ENCODE peak calls at places on chromosome X, in seven cellular contexts. I is psoas muscle; T is posterior vena cava; O is endothelial cell; S is activated naive CD8-positive, alpha-beta T cell treated with anti-CD3 and anti-CD28 coated beads for 36 hours; W is left colon; D is activated CD4-positive, alpha-beta T cell treated with anti-CD3 and anti-CD28 coated beads, Interleukin-2, amount 10 ng/mL, durations not matched to agents 7 days and 5 days. N is an unnamed sample.

GRCh38 chrX:124209792-124210576 is 122.5 kb upstream of the TEX13D start:
- DNase-seq in I (no peak), T (no peak), O (no peak), S (no peak), W (no peak), D (no peak), N (no peak)

GRCh38 chrX:19846995-19847790 is 40.2 kb downstream of the SH3KBP1 start:
- DNase-seq in I (peak; percentile 41), T (no peak), O (no peak), S (no peak), W (no peak), D (no peak), N (peak; percentile 85)

GRCh38 chrX:114889454-114889853 is 128.0 kb downstream of the IL13RA2 start:
- DNase-seq in I (no peak), T (no peak), O (no peak), S (no peak), W (no peak), D (no peak), N (peak; percentile 4)

GRCh38 chrX:91108761-91109160 is 325.9 kb upstream of the PABPC5 start:
- DNase-seq in I (no peak), T (no peak), O (no peak), S (no peak), W (no peak), D (no peak), N (no peak)

GRCh38 chrX:9670136-9670905 is 95.3 kb downstream of the GPR143 start:
- DNase-seq in I (no peak), T (no peak), O (no peak), S (no peak), W (no peak), D (no peak), N (peak; percentile 23)

GRCh38 chrX:38948046-38948445 is 146.8 kb downstream of the MID1IP1 start:
- DNase-seq in I (no peak), T (no peak), O (no peak), S (no peak), W (no peak), D (no peak), N (no peak)

GRCh38 chrX:72120798-72121197 is 10.9 kb downstream of the RTL5 start:
- DNase-seq in I (no peak), T (no peak), O (no peak), S (no peak), W (no peak), D (no peak), N (no peak)

GRCh38 chrX:75303795-75304194 is 29.9 kb downstream of the UPRT start:
- DNase-seq in I (no peak), T (no peak), O (no peak), S (no peak), W (no peak), D (no peak), N (peak; percentile 75)

GRCh38 chrX:107565916-107566602 is 62.3 kb upstream of the PRPS1 start:
- DNase-seq in I (no peak), T (no peak), O (peak; percentile 8), S (no peak), W (no peak), D (no peak), N (peak; percentile 58)

GRCh38 chrX:81377329-81377728 is 175.4 kb downstream of the SH3BGRL start:
- DNase-seq in I (no peak), T (no peak), O (peak; percentile 2), S (no peak), W (no peak), D (no peak), N (peak; percentile 24)

GRCh38 chrX:85569691-85570090 is 190.2 kb upstream of the POF1B start:
- DNase-seq in I (no peak), T (no peak), O (no peak), S (no peak), W (no peak), D (no peak), N (no peak)

GRCh38 chrX:7941390-7942042 is 14.3 kb upstream of the PNPLA4 start:
- DNase-seq in I (no peak), T (no peak), O (peak; percentile 9), S (no peak), W (no peak), D (no peak), N (peak; percentile 6)

GRCh38 chrX:75229774-75230173 is 44.1 kb upstream of the UPRT start:
- DNase-seq in I (no peak), T (no peak), O (no peak), S (no peak), W (no peak), D (no peak), N (no peak)

GRCh38 chrX:45621356-45622041 is 420.8 kb upstream of the DIPK2B start:
- DNase-seq in I (no peak), T (no peak), O (no peak), S (peak; percentile 0), W (no peak), D (no peak), N (peak; percentile 79)

GRCh38 chrX:71482228-71482958 is 50.5 kb upstream of the OGT start:
- DNase-seq in I (no peak), T (no peak), O (no peak), S (no peak), W (no peak), D (no peak), N (peak; percentile 14)

GRCh38 chrX:101257448-101258259 is 33.5 kb downstream of the TAF7L start:
- DNase-seq in I (no peak), T (no peak), O (no peak), S (no peak), W (no peak), D (no peak), N (peak; percentile 7)

GRCh38 chrX:66751136-66751782 is 112.4 kb upstream of the EDA2R start:
- DNase-seq in I (no peak), T (no peak), O (no peak), S (no peak), W (no peak), D (no peak), N (no peak)

GRCh38 chrX:115560211-115560977 is 580 bp upstream of the PLS3 start:
- DNase-seq in I (no peak), T (no peak), O (no peak), S (no peak), W (no peak), D (no peak), N (no peak)

GRCh38 chrX:114675365-114675764 is 91.5 kb downstream of the HTR2C start:
- DNase-seq in I (no peak), T (no peak), O (no peak), S (no peak), W (no peak), D (no peak), N (peak; percentile 83)